ENCODE peak calls at places on chromosomes 3 and 15, in four cellular contexts. M is psoas muscle; U is stimulated activated CD8-positive, alpha-beta memory T cell treated with anti-CD3 and anti-CD28 coated beads, Interleukin-4, amount 100 ng/mL, for 24 hours; H is Daoy. Y is an unnamed sample.

GRCh38 chr3:120094776-120095225 is 554 bp upstream of the GSK3B start:
- DNase-seq in M (peak; percentile 100), U (peak; percentile 90), H (peak; percentile 100), Y (peak; percentile 100)

GRCh38 chr3:127124135-127124534 is 68.8 kb upstream of the PRR23E start:
- DNase-seq in M (no peak), U (no peak), H (no peak), Y (peak; percentile 11)

GRCh38 chr3:59829527-59829926 is 779.7 kb upstream of the CFAP20DC start:
- DNase-seq in M (no peak), U (no peak), H (no peak), Y (no peak)

GRCh38 chr3:129892857-129893615 is 475 bp downstream of the TMCC1 start:
- DNase-seq in M (no peak), U (peak; percentile 67), H (no peak), Y (peak; percentile 25)

GRCh38 chr3:141875893-141876380 is 506 bp upstream of the ATP1B3 start:
- DNase-seq in M (peak; percentile 77), U (no peak), H (peak; percentile 71), Y (peak; percentile 53)

GRCh38 chr3:144375122-144375521 is 403.5 kb downstream of the DIPK2A start:
- DNase-seq in M (no peak), U (no peak), H (no peak), Y (no peak)

GRCh38 chr3:105707009-105707408 is 161.8 kb downstream of the CBLB start:
- DNase-seq in M (no peak), U (no peak), H (no peak), Y (no peak)

GRCh38 chr3:60399295-60399694 is 852.0 kb downstream of the FHIT start:
- DNase-seq in M (no peak), U (no peak), H (no peak), Y (no peak)

GRCh38 chr3:63067999-63068645 is 192.9 kb upstream of the CADPS start:
- DNase-seq in M (no peak), U (no peak), H (peak; percentile 39), Y (peak; percentile 27)

GRCh38 chr15:66126057-66126855 is 127.3 kb downstream of the MEGF11 start:
- DNase-seq in M (no peak), U (no peak), H (no peak), Y (no peak)

GRCh38 chr15:78034495-78035191 is 42.9 kb downstream of the TBC1D2B start:
- DNase-seq in M (peak; percentile 57), U (peak; percentile 73), H (peak; percentile 21), Y (no peak)

GRCh38 chr3:134852893-134853351 is 57.9 kb downstream of the EPHB1 start:
- DNase-seq in M (no peak), U (no peak), H (no peak), Y (no peak)

GRCh38 chr15:67511606-67512005 is 9.3 kb upstream of the C15orf61 start:
- DNase-seq in M (no peak), U (no peak), H (no peak), Y (no peak)

GRCh38 chr3:14216257-14217048 is 37.8 kb downstream of the LSM3 start:
- DNase-seq in M (peak; percentile 75), U (peak; percentile 43), H (no peak), Y (no peak)

GRCh38 chr15:67547064-67547463 is 4.6 kb downstream of the MAP2K5 start:
- DNase-seq in M (no peak), U (no peak), H (no peak), Y (no peak)

GRCh38 chr3:70832811-70833509 is 520.5 kb upstream of the MDFIC2 start:
- DNase-seq in M (no peak), U (no peak), H (peak; percentile 52), Y (peak; percentile 63)

GRCh38 chr3:132964267-132964666 is 73.9 kb upstream of the TMEM108 start:
- DNase-seq in M (no peak), U (no peak), H (no peak), Y (no peak)

GRCh38 chr3:40186508-40186907 is 123.0 kb upstream of the EIF1B start:
- DNase-seq in M (no peak), U (no peak), H (no peak), Y (no peak)

GRCh38 chr3:139491027-139491700 is 14.8 kb upstream of the RBP2 start:
- DNase-seq in M (no peak), U (no peak), H (no peak), Y (no peak)

GRCh38 chr3:46946416-46946815 is 30.1 kb downstream of the CCDC12 start:
- DNase-seq in M (no peak), U (no peak), H (no peak), Y (no peak)

GRCh38 chr3:40913192-40913591 is 286.1 kb upstream of the CTNNB1 start:
- DNase-seq in M (no peak), U (no peak), H (no peak), Y (no peak)

GRCh38 chr3:183924956-183925355 is 40.3 kb upstream of the PARL start:
- DNase-seq in M (no peak), U (no peak), H (peak; percentile 82), Y (no peak)

GRCh38 chr3:51711352-51712019 is 4.6 kb downstream of the GRM2 start:
- DNase-seq in M (no peak), U (no peak), H (no peak), Y (no peak)

GRCh38 chr3:63492464-63492863 is 160.0 kb upstream of the SNTN start:
- DNase-seq in M (no peak), U (no peak), H (no peak), Y (no peak)

GRCh38 chr15:78623786-78624497 is 3.1 kb upstream of the CHRNA3 start:
- DNase-seq in M (no peak), U (no peak), H (no peak), Y (no peak)

GRCh38 chr15:67820992-67821783 is 4.1 kb upstream of the SKOR1 start:
- DNase-seq in M (peak; percentile 78), U (no peak), H (peak; percentile 63), Y (no peak)

GRCh38 chr3:7205535-7206331 is 344.8 kb downstream of the GRM7 start:
- DNase-seq in M (no peak), U (no peak), H (no peak), Y (no peak)